ENCODE peak calls at places on chromosomes 11 and 22, in ten cellular contexts. E is NCI-H2081 treated with DMSO at 0.1 percent for 48 hours; I is activated effector memory CD4-positive, alpha-beta T cell treated with anti-CD3 and anti-CD28 coated beads, Interleukin-2, amount 50 U/mL, for 16 hours; B is H1; V is activated T-helper 1 cell treated with anti-CD3 and anti-CD28 coated beads, Interleukin-2, amount 50 U/mL, for 16 hours; P is posterior cingulate gyrus; T is HFFc6; M is GM13976; N is choroid plexus epithelial cell; D is lung microvascular endothelial cell. Z is an unnamed sample.

GRCh38 chr11:35158371-35159081 is 19.6 kb downstream of the CD44 start:
- DNase-seq in E (no peak), I (no peak), B (no peak), V (no peak), P (no peak), T (no peak), M (no peak), N (peak; percentile 35), D (peak; percentile 48), Z (no peak)

GRCh38 chr11:23021287-23021863 is 161.1 kb upstream of the CCDC179 start:
- DNase-seq in E (no peak), I (no peak), B (no peak), V (no peak), P (no peak), T (peak; percentile 12), M (peak; percentile 30), N (peak; percentile 66), D (peak; percentile 31), Z (no peak)

GRCh38 chr11:65424200-65425104 is 1.9 kb downstream of the NEAT1 start:
- DNase-seq in E (no peak), I (peak; percentile 88), B (no peak), V (peak; percentile 56), P (peak; percentile 77), T (peak; percentile 50), M (peak; percentile 5), N (peak; percentile 77), D (peak; percentile 45), Z (peak; percentile 66)

GRCh38 chr22:19900707-19901436 is 40.7 kb upstream of the COMT start:
- DNase-seq in E (no peak), I (no peak), B (no peak), V (no peak), P (no peak), T (no peak), M (no peak), N (no peak), D (no peak), Z (no peak)

GRCh38 chr11:47143322-47143721 is 33.4 kb downstream of the ARFGAP2 start:
- DNase-seq in E (no peak), I (peak; percentile 24), B (no peak), V (no peak), P (no peak), T (peak; percentile 82), M (no peak), N (peak; percentile 92), D (peak; percentile 72), Z (no peak)

GRCh38 chr11:8973121-8973520 is 8.9 kb upstream of the TMEM9B start:
- DNase-seq in E (no peak), I (no peak), B (no peak), V (no peak), P (no peak), T (no peak), M (no peak), N (no peak), D (no peak), Z (no peak)

GRCh38 chr11:34149274-34149673 is 43.8 kb downstream of the NAT10 start:
- DNase-seq in E (no peak), I (peak; percentile 47), B (no peak), V (no peak), P (peak; percentile 57), T (no peak), M (no peak), N (no peak), D (no peak), Z (no peak)

GRCh38 chr22:50581950-50582561 is 593 bp downstream of the CHKB start:
- DNase-seq in E (no peak), I (peak; percentile 76), B (no peak), V (no peak), P (peak; percentile 70), T (no peak), M (peak; percentile 58), N (peak; percentile 15), D (peak; percentile 21), Z (peak; percentile 47)

GRCh38 chr11:72591785-72592490 is 82.3 kb downstream of the PDE2A start:
- DNase-seq in E (no peak), I (peak; percentile 75), B (no peak), V (no peak), P (peak; percentile 97), T (no peak), M (no peak), N (peak; percentile 25), D (no peak), Z (peak; percentile 74)

GRCh38 chr22:47443836-47444745 is 681.6 kb downstream of the TBC1D22A start:
- DNase-seq in E (no peak), I (no peak), B (no peak), V (no peak), P (no peak), T (no peak), M (no peak), N (no peak), D (no peak), Z (no peak)

Z was measured in activated CD8-positive, alpha-beta T cell treated with anti-CD3 and anti-CD28 coated beads, Interleukin-2, amount 10 ng/mL, durations not matched to agents 7 days and 5 days.